ENCODE peak calls at places on chromosomes 12 and 14, in six cellular contexts. One of them, this sample, is unnamed.

GRCh38 chr12:123131879-123132402 is 18.9 kb downstream of the PITPNM2 start:
- DNase-seq in CD4-positive, alpha-beta T cell: peak; percentile 58
- DNase-seq in activated CD8-positive, alpha-beta memory T cell treated with anti-CD3 and anti-CD28 coated beads, Interleukin-2, amount 50 U/mL, for 48 hours: peak; percentile 66
- DNase-seq in GM20000: no peak
- DNase-seq in choroid plexus epithelial cell: no peak
- DNase-seq in HFF-Myc: no peak
- DNase-seq in this sample: no peak

GRCh38 chr12:71014180-71014785 is 93.7 kb upstream of the PTPRR start:
- DNase-seq in CD4-positive, alpha-beta T cell: no peak
- DNase-seq in activated CD8-positive, alpha-beta memory T cell treated with anti-CD3 and anti-CD28 coated beads, Interleukin-2, amount 50 U/mL, for 48 hours: no peak
- DNase-seq in GM20000: no peak
- DNase-seq in choroid plexus epithelial cell: peak; percentile 89
- DNase-seq in HFF-Myc: no peak
- DNase-seq in this sample: no peak

GRCh38 chr12:54634795-54635194 is at the start of gene LACRT:
- DNase-seq in CD4-positive, alpha-beta T cell: no peak
- DNase-seq in activated CD8-positive, alpha-beta memory T cell treated with anti-CD3 and anti-CD28 coated beads, Interleukin-2, amount 50 U/mL, for 48 hours: peak; percentile 12
- DNase-seq in GM20000: no peak
- DNase-seq in choroid plexus epithelial cell: no peak
- DNase-seq in HFF-Myc: no peak
- DNase-seq in this sample: no peak

GRCh38 chr12:53601296-53601847 is 24.8 kb downstream of the ATF7 start:
- DNase-seq in CD4-positive, alpha-beta T cell: no peak
- DNase-seq in activated CD8-positive, alpha-beta memory T cell treated with anti-CD3 and anti-CD28 coated beads, Interleukin-2, amount 50 U/mL, for 48 hours: no peak
- DNase-seq in GM20000: peak; percentile 11
- DNase-seq in choroid plexus epithelial cell: no peak
- DNase-seq in HFF-Myc: no peak
- DNase-seq in this sample: no peak

GRCh38 chr14:75254901-75255300 is 23.7 kb upstream of the FOS start:
- DNase-seq in CD4-positive, alpha-beta T cell: no peak
- DNase-seq in activated CD8-positive, alpha-beta memory T cell treated with anti-CD3 and anti-CD28 coated beads, Interleukin-2, amount 50 U/mL, for 48 hours: no peak
- DNase-seq in GM20000: no peak
- DNase-seq in choroid plexus epithelial cell: no peak
- DNase-seq in HFF-Myc: no peak
- DNase-seq in this sample: no peak

GRCh38 chr14:69242311-69243224 is 17.4 kb upstream of the GALNT16 start:
- DNase-seq in CD4-positive, alpha-beta T cell: no peak
- DNase-seq in activated CD8-positive, alpha-beta memory T cell treated with anti-CD3 and anti-CD28 coated beads, Interleukin-2, amount 50 U/mL, for 48 hours: no peak
- DNase-seq in GM20000: peak; percentile 79
- DNase-seq in choroid plexus epithelial cell: peak; percentile 87
- DNase-seq in HFF-Myc: peak; percentile 46
- DNase-seq in this sample: no peak

GRCh38 chr14:64779472-64779871 is 75.2 kb downstream of the PLEKHG3 start:
- DNase-seq in CD4-positive, alpha-beta T cell: no peak
- DNase-seq in activated CD8-positive, alpha-beta memory T cell treated with anti-CD3 and anti-CD28 coated beads, Interleukin-2, amount 50 U/mL, for 48 hours: no peak
- DNase-seq in GM20000: no peak
- DNase-seq in choroid plexus epithelial cell: no peak
- DNase-seq in HFF-Myc: no peak
- DNase-seq in this sample: no peak

GRCh38 chr14:71240154-71240553 is 332.9 kb downstream of the PCNX1 start:
- DNase-seq in CD4-positive, alpha-beta T cell: no peak
- DNase-seq in activated CD8-positive, alpha-beta memory T cell treated with anti-CD3 and anti-CD28 coated beads, Interleukin-2, amount 50 U/mL, for 48 hours: no peak
- DNase-seq in GM20000: no peak
- DNase-seq in choroid plexus epithelial cell: no peak
- DNase-seq in HFF-Myc: no peak
- DNase-seq in this sample: no peak

GRCh38 chr12:47972895-47973294 is 9.5 kb downstream of the TMEM106C start:
- DNase-seq in CD4-positive, alpha-beta T cell: no peak
- DNase-seq in activated CD8-positive, alpha-beta memory T cell treated with anti-CD3 and anti-CD28 coated beads, Interleukin-2, amount 50 U/mL, for 48 hours: no peak
- DNase-seq in GM20000: no peak
- DNase-seq in choroid plexus epithelial cell: no peak
- DNase-seq in HFF-Myc: no peak
- DNase-seq in this sample: no peak

GRCh38 chr14:50191499-50191898 is 39.9 kb downstream of the SOS2 start:
- DNase-seq in CD4-positive, alpha-beta T cell: no peak
- DNase-seq in activated CD8-positive, alpha-beta memory T cell treated with anti-CD3 and anti-CD28 coated beads, Interleukin-2, amount 50 U/mL, for 48 hours: no peak
- DNase-seq in GM20000: no peak
- DNase-seq in choroid plexus epithelial cell: no peak
- DNase-seq in HFF-Myc: no peak
- DNase-seq in this sample: no peak

GRCh38 chr12:113515082-113515856 is 43.6 kb upstream of the LHX5 start:
- DNase-seq in CD4-positive, alpha-beta T cell: no peak
- DNase-seq in activated CD8-positive, alpha-beta memory T cell treated with anti-CD3 and anti-CD28 coated beads, Interleukin-2, amount 50 U/mL, for 48 hours: no peak
- DNase-seq in GM20000: no peak
- DNase-seq in choroid plexus epithelial cell: no peak
- DNase-seq in HFF-Myc: no peak
- DNase-seq in this sample: no peak

GRCh38 chr12:24839268-24839791 is 109.6 kb downstream of the BCAT1 start:
- DNase-seq in CD4-positive, alpha-beta T cell: no peak
- DNase-seq in activated CD8-positive, alpha-beta memory T cell treated with anti-CD3 and anti-CD28 coated beads, Interleukin-2, amount 50 U/mL, for 48 hours: peak; percentile 73
- DNase-seq in GM20000: peak; percentile 55
- DNase-seq in choroid plexus epithelial cell: peak; percentile 78
- DNase-seq in HFF-Myc: no peak
- DNase-seq in this sample: no peak

GRCh38 chr14:93643127-93643526 is 145.2 kb downstream of the PRIMA1 start:
- DNase-seq in CD4-positive, alpha-beta T cell: no peak
- DNase-seq in activated CD8-positive, alpha-beta memory T cell treated with anti-CD3 and anti-CD28 coated beads, Interleukin-2, amount 50 U/mL, for 48 hours: no peak
- DNase-seq in GM20000: no peak
- DNase-seq in choroid plexus epithelial cell: no peak
- DNase-seq in HFF-Myc: no peak
- DNase-seq in this sample: no peak

GRCh38 chr12:77064891-77065360 is 443 bp downstream of the E2F7 start:
- DNase-seq in CD4-positive, alpha-beta T cell: no peak
- DNase-seq in activated CD8-positive, alpha-beta memory T cell treated with anti-CD3 and anti-CD28 coated beads, Interleukin-2, amount 50 U/mL, for 48 hours: peak; percentile 69
- DNase-seq in GM20000: no peak
- DNase-seq in choroid plexus epithelial cell: no peak
- DNase-seq in HFF-Myc: no peak
- DNase-seq in this sample: no peak

GRCh38 chr14:101248056-101248725 is 313.1 kb upstream of the DIO3 start:
- DNase-seq in CD4-positive, alpha-beta T cell: no peak
- DNase-seq in activated CD8-positive, alpha-beta memory T cell treated with anti-CD3 and anti-CD28 coated beads, Interleukin-2, amount 50 U/mL, for 48 hours: no peak
- DNase-seq in GM20000: no peak
- DNase-seq in choroid plexus epithelial cell: no peak
- DNase-seq in HFF-Myc: no peak
- DNase-seq in this sample: peak; percentile 63

GRCh38 chr12:99983721-99984258 is 946 bp downstream of the ANKS1B start:
- DNase-seq in CD4-positive, alpha-beta T cell: no peak
- DNase-seq in activated CD8-positive, alpha-beta memory T cell treated with anti-CD3 and anti-CD28 coated beads, Interleukin-2, amount 50 U/mL, for 48 hours: no peak
- DNase-seq in GM20000: peak; percentile 30
- DNase-seq in choroid plexus epithelial cell: peak; percentile 11
- DNase-seq in HFF-Myc: no peak
- DNase-seq in this sample: no peak

GRCh38 chr14:99554184-99554583 is 49.8 kb downstream of the CCDC85C start:
- DNase-seq in CD4-positive, alpha-beta T cell: no peak
- DNase-seq in activated CD8-positive, alpha-beta memory T cell treated with anti-CD3 and anti-CD28 coated beads, Interleukin-2, amount 50 U/mL, for 48 hours: no peak
- DNase-seq in GM20000: no peak
- DNase-seq in choroid plexus epithelial cell: no peak
- DNase-seq in HFF-Myc: no peak
- DNase-seq in this sample: no peak

GRCh38 chr12:120231316-120232011 is 30.6 kb upstream of the RPLP0 start:
- DNase-seq in CD4-positive, alpha-beta T cell: peak; percentile 68
- DNase-seq in activated CD8-positive, alpha-beta memory T cell treated with anti-CD3 and anti-CD28 coated beads, Interleukin-2, amount 50 U/mL, for 48 hours: peak; percentile 84
- DNase-seq in GM20000: no peak
- DNase-seq in choroid plexus epithelial cell: peak; percentile 87
- DNase-seq in HFF-Myc: peak; percentile 94
- DNase-seq in this sample: no peak

GRCh38 chr14:34322940-34323418 is 139.1 kb downstream of the SPTSSA start:
- DNase-seq in CD4-positive, alpha-beta T cell: peak; percentile 74
- DNase-seq in activated CD8-positive, alpha-beta memory T cell treated with anti-CD3 and anti-CD28 coated beads, Interleukin-2, amount 50 U/mL, for 48 hours: peak; percentile 90
- DNase-seq in GM20000: peak; percentile 76
- DNase-seq in choroid plexus epithelial cell: peak; percentile 75
- DNase-seq in HFF-Myc: peak; percentile 32
- DNase-seq in this sample: peak; percentile 86

GRCh38 chr12:41509655-41510054 is 321.5 kb downstream of the PDZRN4 start:
- DNase-seq in CD4-positive, alpha-beta T cell: no peak
- DNase-seq in activated CD8-positive, alpha-beta memory T cell treated with anti-CD3 and anti-CD28 coated beads, Interleukin-2, amount 50 U/mL, for 48 hours: no peak
- DNase-seq in GM20000: no peak
- DNase-seq in choroid plexus epithelial cell: no peak
- DNase-seq in HFF-Myc: no peak
- DNase-seq in this sample: no peak

GRCh38 chr12:108629824-108630476 is 3.7 kb downstream of the SELPLG start:
- DNase-seq in CD4-positive, alpha-beta T cell: peak; percentile 47
- DNase-seq in activated CD8-positive, alpha-beta memory T cell treated with anti-CD3 and anti-CD28 coated beads, Interleukin-2, amount 50 U/mL, for 48 hours: peak; percentile 84
- DNase-seq in GM20000: no peak
- DNase-seq in choroid plexus epithelial cell: peak; percentile 80
- DNase-seq in HFF-Myc: no peak
- DNase-seq in this sample: no peak

GRCh38 chr12:89252284-89252683 is 100.0 kb downstream of the DUSP6 start:
- DNase-seq in CD4-positive, alpha-beta T cell: no peak
- DNase-seq in activated CD8-positive, alpha-beta memory T cell treated with anti-CD3 and anti-CD28 coated beads, Interleukin-2, amount 50 U/mL, for 48 hours: no peak
- DNase-seq in GM20000: no peak
- DNase-seq in choroid plexus epithelial cell: peak; percentile 51
- DNase-seq in HFF-Myc: no peak
- DNase-seq in this sample: no peak

GRCh38 chr14:69719501-69719951 is 47.4 kb upstream of the SRSF5 start:
- DNase-seq in CD4-positive, alpha-beta T cell: no peak
- DNase-seq in activated CD8-positive, alpha-beta memory T cell treated with anti-CD3 and anti-CD28 coated beads, Interleukin-2, amount 50 U/mL, for 48 hours: peak; percentile 57
- DNase-seq in GM20000: no peak
- DNase-seq in choroid plexus epithelial cell: peak; percentile 98
- DNase-seq in HFF-Myc: no peak
- DNase-seq in this sample: no peak

This sample was measured in osteocyte.